ENCODE peak calls at places on chromosomes 5 and 9, in seven cellular contexts. Q, L, V, E, N, A and M are unnamed samples.

GRCh38 chr9:92507496-92507895 is 25.2 kb upstream of the ASPN start:
- DNase-seq in N (no peak), A (no peak), Q (no peak), L (no peak), V (no peak), E (no peak), M (no peak)

GRCh38 chr5:147658293-147658932 is 124.1 kb downstream of the JAKMIP2 start:
- DNase-seq in N (no peak), V (peak), L (no peak), E (no peak), A (peak), Q (no peak), M (no peak)

GRCh38 chr5:39608024-39608423 is 183.2 kb upstream of the DAB2 start:
- DNase-seq in Q (no peak), E (no peak), A (no peak), V (no peak), N (no peak), L (no peak), M (no peak)

GRCh38 chr5:91885291-91886265 is 502.5 kb upstream of the ARRDC3 start:
- DNase-seq in V (peak), E (no peak), N (no peak), L (no peak), A (no peak), Q (no peak), M (no peak)

GRCh38 chr9:109574061-109574882 is 76.2 kb upstream of the PTPN3 start:
- DNase-seq in A (peak), Q (no peak), N (no peak), E (no peak), L (no peak), V (peak), M (peak)

GRCh38 chr5:154296525-154297159 is 106.1 kb downstream of the GALNT10 start:
- DNase-seq in L (no peak), Q (no peak), V (no peak), N (no peak), A (no peak), E (no peak), M (no peak)

GRCh38 chr5:138686668-138687067 is 66.6 kb upstream of the CTNNA1 start:
- DNase-seq in N (no peak), Q (no peak), V (no peak), E (no peak), A (peak), L (no peak), M (no peak)

GRCh38 chr5:14190194-14191164 is 47.3 kb downstream of the TRIO start:
- DNase-seq in A (peak), V (no peak), E (no peak), L (no peak), Q (no peak), N (peak), M (peak)

GRCh38 chr9:116152390-116152789 is 1.2 kb upstream of the PAPPA start:
- DNase-seq in Q (no peak), E (no peak), V (no peak), N (no peak), L (no peak), A (peak), M (no peak)

GRCh38 chr9:117644607-117645244 is 59.5 kb upstream of the TLR4 start:
- DNase-seq in Q (peak), N (peak), V (peak), E (peak), L (peak), A (peak), M (peak)

GRCh38 chr5:41447761-41448510 is 62.5 kb downstream of the PLCXD3 start:
- DNase-seq in A (no peak), E (no peak), N (no peak), V (no peak), L (no peak), Q (no peak), M (no peak)

GRCh38 chr5:120538149-120538548 is 74.0 kb downstream of the PRR16 start:
- DNase-seq in Q (no peak), A (peak), E (no peak), N (no peak), L (no peak), V (no peak), M (no peak)

GRCh38 chr5:145484195-145484594 is 350.9 kb downstream of the PRELID2 start:
- DNase-seq in N (no peak), L (no peak), A (peak), Q (no peak), V (no peak), E (no peak), M (peak)

GRCh38 chr9:114156658-114157421 is 1.5 kb downstream of the COL27A1 start:
- DNase-seq in N (peak), L (peak), A (peak), E (peak), V (peak), Q (peak), M (peak)

GRCh38 chr5:141821430-141821925 is 56.7 kb downstream of the PCDH1 start:
- DNase-seq in L (no peak), E (no peak), A (peak), Q (no peak), N (no peak), V (no peak), M (peak)

GRCh38 chr5:6704361-6704851 is 8.8 kb upstream of the TENT4A start:
- DNase-seq in V (no peak), A (peak), L (peak), Q (peak), N (peak), E (no peak), M (no peak)

GRCh38 chr9:109248133-109248581 is 72.7 kb downstream of the EPB41L4B start:
- DNase-seq in A (no peak), V (peak), L (no peak), Q (no peak), N (no peak), E (no peak), M (no peak)

GRCh38 chr5:170107674-170108073 is 2.0 kb downstream of the FOXI1 start:
- DNase-seq in N (no peak), A (no peak), Q (no peak), V (no peak), L (no peak), E (no peak), M (no peak)

GRCh38 chr9:2241461-2241874 is 226.3 kb downstream of the SMARCA2 start:
- DNase-seq in A (peak), L (peak), V (peak), E (no peak), Q (no peak), N (peak), M (peak)

GRCh38 chr5:76493190-76493837 is 90.2 kb downstream of the IQGAP2 start:
- DNase-seq in E (no peak), L (no peak), V (no peak), Q (no peak), N (no peak), A (no peak), M (no peak)

GRCh38 chr5:10705736-10706135 is 55.3 kb downstream of the DAP start:
- DNase-seq in V (no peak), L (no peak), E (no peak), A (no peak), N (no peak), Q (no peak), M (no peak)

GRCh38 chr5:138932171-138932810 is 57.2 kb upstream of the LRRTM2 start:
- DNase-seq in V (peak), A (no peak), E (no peak), N (peak), L (no peak), Q (no peak), M (no peak)

GRCh38 chr9:93684806-93685553 is 108.6 kb downstream of the PHF2 start:
- DNase-seq in L (no peak), Q (no peak), E (no peak), V (peak), A (no peak), N (no peak), M (no peak)

GRCh38 chr9:112059145-112059979 is 115.7 kb downstream of the SUSD1 start:
- DNase-seq in A (peak), V (no peak), E (peak), Q (no peak), L (no peak), N (no peak), M (peak)

GRCh38 chr5:38615042-38615441 is 58.6 kb upstream of the LIFR start:
- DNase-seq in E (no peak), N (no peak), L (no peak), Q (no peak), A (no peak), V (no peak), M (no peak)

GRCh38 chr5:147336871-147337270 is 102.0 kb downstream of the STK32A start:
- DNase-seq in N (no peak), L (no peak), E (no peak), A (no peak), V (no peak), Q (no peak), M (no peak)

GRCh38 chr9:133587466-133587865 is 21.7 kb downstream of the FAM163B start:
- DNase-seq in Q (no peak), A (no peak), N (no peak), V (no peak), E (no peak), L (no peak), M (no peak)

GRCh38 chr9:110526426-110526825 is 53.1 kb downstream of the SVEP1 start:
- DNase-seq in A (peak), Q (no peak), E (no peak), L (no peak), V (no peak), N (no peak), M (peak)

GRCh38 chr5:150640311-150641005 is at the start of gene SYNPO:
- DNase-seq in V (no peak), N (peak), L (peak), Q (peak), E (peak), A (peak), M (no peak)

GRCh38 chr9:92598382-92598781 is 62.6 kb upstream of the ECM2 start:
- DNase-seq in V (no peak), L (no peak), Q (no peak), A (no peak), E (no peak), N (no peak), M (no peak)

GRCh38 chr5:8247485-8247884 is 378.5 kb downstream of the MTRR start:
- DNase-seq in N (no peak), Q (no peak), L (no peak), V (no peak), E (no peak), A (no peak), M (no peak)

GRCh38 chr9:102047549-102047948 is 309.1 kb upstream of the GRIN3A start:
- DNase-seq in Q (no peak), E (no peak), L (no peak), N (no peak), A (no peak), V (no peak), M (no peak)

GRCh38 chr5:153654444-153654843 is 164.0 kb downstream of the GRIA1 start:
- DNase-seq in V (no peak), E (no peak), Q (no peak), N (no peak), A (peak), L (no peak), M (no peak)

GRCh38 chr5:175814676-175815075 is 56.7 kb upstream of the CPLX2 start:
- DNase-seq in A (peak), Q (no peak), E (no peak), L (no peak), N (peak), V (no peak), M (peak)

GRCh38 chr5:154351566-154351965 is 94.2 kb upstream of the SAP30L start:
- DNase-seq in V (no peak), A (no peak), N (no peak), Q (no peak), E (no peak), L (no peak), M (no peak)

GRCh38 chr5:80760178-80760577 is 105.4 kb upstream of the DHFR start:
- DNase-seq in N (no peak), V (no peak), E (no peak), Q (no peak), A (no peak), L (no peak), M (no peak)

GRCh38 chr5:142339781-142340180 is 15.0 kb upstream of the SPRY4 start:
- DNase-seq in V (no peak), Q (no peak), A (no peak), E (no peak), N (no peak), L (no peak), M (no peak)

GRCh38 chr5:158139161-158139560 is 280.2 kb upstream of the CLINT1 start:
- DNase-seq in V (no peak), E (no peak), Q (no peak), N (no peak), A (no peak), L (no peak), M (no peak)

GRCh38 chr5:25453500-25453899 is 808.7 kb upstream of the CDH10 start:
- DNase-seq in V (no peak), E (no peak), N (no peak), A (no peak), L (no peak), Q (no peak), M (no peak)

GRCh38 chr5:25448646-25449045 is 803.9 kb upstream of the CDH10 start:
- DNase-seq in A (no peak), L (no peak), N (no peak), Q (no peak), V (no peak), E (no peak), M (no peak)

GRCh38 chr5:25444697-25445096 is 799.9 kb upstream of the CDH10 start:
- DNase-seq in A (no peak), N (no peak), L (no peak), Q (no peak), V (no peak), E (no peak), M (no peak)

DNA sequence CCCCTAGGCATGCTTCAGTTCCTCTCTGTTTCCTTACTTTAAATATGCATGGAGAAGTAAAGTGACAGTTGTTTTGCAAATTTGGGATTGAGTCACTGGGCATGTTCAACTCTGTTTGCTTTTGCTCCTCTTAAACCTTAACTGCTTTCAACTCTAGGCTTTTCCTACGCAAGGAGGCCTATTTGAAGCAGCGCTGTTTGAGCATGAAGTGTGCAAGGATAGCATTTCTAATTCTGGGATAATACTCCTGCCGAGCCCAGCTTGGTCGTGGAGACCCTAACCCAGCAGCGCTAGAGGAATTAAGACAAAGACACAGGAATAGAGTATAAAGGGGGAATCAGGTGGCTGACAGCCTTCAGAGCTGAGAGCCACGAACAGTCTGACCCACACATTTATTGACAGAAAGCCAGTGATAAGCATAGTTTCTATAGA is 803.4 kb upstream of the CDH10 start:
- DNase-seq in V (no peak), N (no peak), A (no peak), E (no peak), L (no peak), Q (no peak), M (no peak)
- H3K4me3 ChIP-seq in V (no peak), N (no peak), A (no peak), E (no peak), L (no peak), Q (no peak), M (no peak)

GRCh38 chr5:67009028-67009427 is 187.6 kb downstream of the CD180 start:
- DNase-seq in N (no peak), V (no peak), Q (no peak), E (no peak), A (no peak), L (no peak), M (no peak)

GRCh38 chr5:67012241-67012640 is 184.4 kb downstream of the CD180 start:
- DNase-seq in E (no peak), Q (no peak), L (no peak), V (no peak), N (no peak), A (no peak), M (no peak)

GRCh38 chr5:67013719-67014118 is 182.9 kb downstream of the CD180 start:
- DNase-seq in N (no peak), E (no peak), V (no peak), L (no peak), Q (no peak), A (no peak), M (no peak)

GRCh38 chr5:67010684-67011409 is 185.8 kb downstream of the CD180 start:
- DNase-seq in V (no peak), L (peak), E (no peak), N (peak), Q (no peak), A (peak), M (peak)

DNA sequence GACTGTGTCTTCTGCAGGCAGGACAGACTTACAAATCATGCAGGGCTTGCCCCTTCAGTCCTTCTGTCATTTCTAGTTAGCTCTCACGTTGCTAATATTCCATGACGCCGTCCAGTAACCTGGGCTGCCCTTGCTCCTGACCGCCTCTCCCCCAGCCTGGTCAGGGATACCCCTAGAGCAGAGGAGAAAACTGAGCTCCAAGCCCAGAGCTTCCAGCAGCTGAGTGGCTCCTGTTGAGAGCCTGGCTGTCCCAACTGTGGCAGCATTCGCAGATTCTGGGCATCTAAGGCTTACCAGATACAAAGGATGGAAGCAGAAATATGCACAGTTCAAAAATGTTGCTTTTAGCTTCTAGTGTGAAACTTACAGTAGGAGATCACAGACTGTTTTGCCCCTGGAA is 185.2 kb downstream of the CD180 start:
- DNase-seq in E (no peak), Q (no peak), N (no peak), A (no peak), V (no peak), L (peak), M (no peak)
- H3K4me3 ChIP-seq in E (no peak), Q (no peak), N (no peak), A (no peak), V (no peak), L (no peak), M (no peak)

GRCh38 chr5:5044240-5044840 is 95.8 kb upstream of the ADAMTS16 start:
- DNase-seq in E (no peak), A (no peak), L (no peak), N (no peak), Q (no peak), V (no peak), M (no peak)
- H3K4me3 ChIP-seq in E (no peak), A (no peak), L (no peak), N (no peak), Q (no peak), V (no peak), M (no peak)

DNA sequence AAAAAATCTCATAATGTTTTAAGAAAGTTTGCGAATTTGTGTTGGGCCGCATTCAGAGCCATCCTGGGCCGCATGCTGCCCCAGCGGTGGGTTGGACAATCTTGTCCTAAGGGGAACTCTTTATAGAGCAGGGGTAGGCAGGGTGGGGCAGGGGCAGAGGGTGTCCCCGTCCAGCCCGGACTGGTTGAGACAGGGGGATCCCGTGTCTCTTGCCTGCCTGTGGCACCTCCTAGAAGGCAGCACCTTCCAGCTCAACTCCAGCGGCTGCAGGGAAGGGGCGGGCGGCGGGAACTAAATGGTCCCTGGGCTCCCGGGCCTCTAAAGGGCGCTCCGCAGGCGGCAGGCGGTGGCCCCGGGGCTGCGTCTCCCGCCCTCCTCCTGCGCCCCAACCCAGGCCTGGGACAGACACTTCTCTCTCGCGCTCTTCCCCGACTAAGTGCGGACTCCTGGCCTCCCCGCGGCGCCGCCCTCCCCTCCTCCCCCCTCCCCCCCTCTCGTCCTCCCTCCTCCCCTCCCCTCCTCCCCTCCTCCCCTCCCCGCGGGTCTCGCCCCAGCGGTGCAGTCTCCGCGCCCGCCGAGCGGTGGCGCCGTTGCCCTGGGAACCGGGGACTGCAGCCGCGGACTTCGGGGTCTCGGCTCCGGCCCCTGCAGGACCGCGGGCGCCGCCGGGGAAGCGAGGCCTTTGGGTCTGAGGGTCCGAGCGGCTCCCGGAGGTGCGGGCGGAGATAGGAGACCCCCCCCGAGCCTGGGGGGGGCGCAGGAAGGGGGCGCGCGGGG is 132.6 kb downstream of the MRPL36 start:
- DNase-seq in N (peak), L (no peak), A (no peak), V (peak), Q (no peak), E (peak), M (no peak)
- H3K4me3 ChIP-seq in N (no peak), L (no peak), A (no peak), V (peak), Q (no peak), E (no peak), M (no peak)

DNA sequence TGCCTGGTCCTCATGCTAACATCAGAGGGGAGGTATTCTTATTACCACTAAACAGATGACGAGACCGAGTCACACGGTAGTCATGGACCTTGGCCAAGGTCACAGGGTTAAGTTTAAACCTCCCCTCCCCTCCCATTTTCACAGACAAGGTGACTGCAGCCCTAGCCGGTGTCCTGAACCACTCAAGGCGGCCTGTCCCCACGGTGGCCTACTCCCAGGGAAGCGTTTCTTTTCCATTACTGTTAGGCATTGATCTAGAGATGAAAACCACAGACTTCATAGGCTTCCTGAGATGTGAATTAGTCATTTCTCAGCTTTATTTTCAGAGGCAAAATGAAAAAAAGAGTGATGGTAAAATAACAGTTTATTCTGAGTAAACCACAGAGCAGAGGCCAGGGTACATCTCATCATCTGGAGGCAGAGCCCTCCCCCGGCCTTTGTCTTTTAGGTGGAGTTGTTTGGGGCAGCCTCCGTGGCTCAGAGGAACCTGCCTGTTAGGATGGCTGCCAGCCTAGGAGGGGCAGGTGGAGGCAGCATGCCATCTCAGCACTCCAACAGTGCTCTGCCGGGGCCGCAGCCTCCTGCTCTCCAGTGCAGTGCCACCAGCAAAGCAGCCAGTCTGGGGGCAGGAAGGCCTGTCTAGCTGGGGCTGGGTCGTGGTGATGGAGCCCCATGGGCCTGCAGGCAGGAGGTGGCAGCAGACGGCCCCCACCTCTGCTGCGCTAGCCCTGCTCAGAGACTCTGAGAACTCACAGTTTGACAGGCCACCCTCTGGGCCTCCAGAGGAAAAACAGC is 71.2 kb downstream of the RAPGEF1 start:
- DNase-seq in Q (no peak), L (peak), A (peak), N (no peak), V (no peak), E (no peak), M (no peak)
- H3K4me3 ChIP-seq in Q (no peak), L (no peak), A (no peak), N (no peak), V (no peak), E (no peak), M (no peak)

GRCh38 chr9:98045234-98046160 is 11.0 kb upstream of the NANS start:
- DNase-seq in N (no peak), Q (no peak), E (no peak), V (no peak), L (no peak), A (no peak), M (no peak)
- H3K4me3 ChIP-seq in N (no peak), Q (no peak), E (no peak), V (no peak), L (no peak), A (no peak), M (peak)